ENCODE peak calls at places on chromosomes 12 and 14, in four cellular contexts. One of them, this sample, is unnamed.

GRCh38 chr14:59816931-59817330 is 53.6 kb downstream of the RTN1 start:
- DNase-seq in HepG2: no peak
- DNase-seq in K562: no peak
- DNase-seq in A549: no peak
- DNase-seq in this sample: no peak

GRCh38 chr14:62711351-62712023 is 333.8 kb downstream of the KCNH5 start:
- DNase-seq in A549: no peak
- DNase-seq in HepG2: no peak
- DNase-seq in K562: no peak
- DNase-seq in this sample: no peak

GRCh38 chr12:59695379-59695778 is 99.5 kb downstream of the SLC16A7 start:
- DNase-seq in HepG2: no peak
- DNase-seq in A549: no peak
- DNase-seq in K562: no peak
- DNase-seq in this sample: no peak

GRCh38 chr12:109462868-109463692 is 14.0 kb downstream of the KCTD10 start:
- DNase-seq in K562: no peak
- DNase-seq in HepG2: peak
- DNase-seq in A549: no peak
- DNase-seq in this sample: no peak

GRCh38 chr12:26833692-26834168 is 736 bp upstream of the ITPR2 start:
- DNase-seq in HepG2: no peak
- DNase-seq in K562: peak
- DNase-seq in A549: no peak
- DNase-seq in this sample: no peak

GRCh38 chr14:63454436-63454835 is 88.7 kb downstream of the PPP2R5E start:
- DNase-seq in HepG2: no peak
- DNase-seq in K562: no peak
- DNase-seq in A549: no peak
- DNase-seq in this sample: no peak

GRCh38 chr14:82855912-82856381 is 1322.3 kb upstream of the SEL1L start:
- DNase-seq in A549: no peak
- DNase-seq in K562: no peak
- DNase-seq in HepG2: no peak
- DNase-seq in this sample: no peak

GRCh38 chr14:77120771-77121743 is 20.5 kb downstream of the ZDHHC22 start:
- DNase-seq in HepG2: no peak
- DNase-seq in A549: no peak
- DNase-seq in K562: no peak
- DNase-seq in this sample: peak

GRCh38 chr14:23984891-23985607 is 3.7 kb upstream of the DHRS4L2 start:
- DNase-seq in HepG2: peak
- DNase-seq in K562: no peak
- DNase-seq in A549: peak
- DNase-seq in this sample: no peak

GRCh38 chr14:54257424-54257823 is 139.4 kb upstream of the CDKN3 start:
- DNase-seq in HepG2: no peak
- DNase-seq in A549: no peak
- DNase-seq in K562: no peak
- DNase-seq in this sample: no peak

GRCh38 chr14:44961151-44961729 is 507 bp downstream of the KLHL28 start:
- DNase-seq in K562: peak
- DNase-seq in A549: peak
- DNase-seq in HepG2: no peak
- DNase-seq in this sample: no peak

GRCh38 chr14:92586966-92587365 is 73.4 kb downstream of the RIN3 start:
- DNase-seq in HepG2: no peak
- DNase-seq in K562: no peak
- DNase-seq in A549: no peak
- DNase-seq in this sample: no peak

GRCh38 chr14:52741865-52742264 is 11.9 kb downstream of the STYX start:
- DNase-seq in HepG2: no peak
- DNase-seq in K562: no peak
- DNase-seq in A549: no peak
- DNase-seq in this sample: no peak

GRCh38 chr14:92348154-92348553 is 25.2 kb downstream of the SLC24A4 start:
- DNase-seq in HepG2: peak
- DNase-seq in K562: no peak
- DNase-seq in A549: peak
- DNase-seq in this sample: no peak

GRCh38 chr14:67500981-67501380 is 12.5 kb upstream of the TMEM229B start:
- DNase-seq in HepG2: no peak
- DNase-seq in A549: no peak
- DNase-seq in K562: no peak
- DNase-seq in this sample: no peak

GRCh38 chr12:94650143-94651056 is at the start of gene TMCC3:
- DNase-seq in HepG2: no peak
- DNase-seq in K562: no peak
- DNase-seq in A549: peak
- DNase-seq in this sample: no peak

GRCh38 chr12:49439042-49439441 is 71.8 kb downstream of the SPATS2 start:
- DNase-seq in K562: no peak
- DNase-seq in A549: no peak
- DNase-seq in HepG2: no peak
- DNase-seq in this sample: no peak

GRCh38 chr12:77152623-77153193 is 87.3 kb upstream of the E2F7 start:
- DNase-seq in HepG2: peak
- DNase-seq in A549: no peak
- DNase-seq in K562: no peak
- DNase-seq in this sample: no peak

GRCh38 chr14:61569783-61570182 is 125.5 kb upstream of the HIF1A start:
- DNase-seq in A549: no peak
- DNase-seq in K562: no peak
- DNase-seq in HepG2: peak
- DNase-seq in this sample: no peak

GRCh38 chr12:42819801-42820200 is 230.3 kb upstream of the PRICKLE1 start:
- DNase-seq in K562: no peak
- DNase-seq in A549: no peak
- DNase-seq in HepG2: no peak
- DNase-seq in this sample: no peak

GRCh38 chr14:25090716-25091454 is 40.9 kb upstream of the STXBP6 start:
- DNase-seq in A549: no peak
- DNase-seq in K562: no peak
- DNase-seq in HepG2: no peak
- DNase-seq in this sample: no peak

GRCh38 chr14:70934502-70935134 is 27.4 kb downstream of the PCNX1 start:
- DNase-seq in A549: no peak
- DNase-seq in HepG2: peak
- DNase-seq in K562: no peak
- DNase-seq in this sample: peak

GRCh38 chr14:99809864-99810854 is 16.9 kb downstream of the EML1 start:
- DNase-seq in A549: no peak
- DNase-seq in HepG2: peak
- DNase-seq in K562: no peak
- DNase-seq in this sample: no peak

GRCh38 chr14:63257299-63257698 is 53.1 kb downstream of the RHOJ start:
- DNase-seq in K562: no peak
- DNase-seq in HepG2: no peak
- DNase-seq in A549: no peak
- DNase-seq in this sample: no peak

GRCh38 chr12:6097384-6097783 is 27.1 kb downstream of the VWF start:
- DNase-seq in K562: no peak
- DNase-seq in A549: no peak
- DNase-seq in HepG2: no peak
- DNase-seq in this sample: no peak
- TF ChIP-seq CHD4 in K562: no peak
- TF ChIP-seq CHD4 in A549: no peak
- TF ChIP-seq CHD4 in HepG2: no peak
- TF ChIP-seq CHD4 in this sample: no peak

GRCh38 chr14:66046035-66046434 is 440.1 kb upstream of the CCDC196 start:
- DNase-seq in K562: no peak
- DNase-seq in HepG2: no peak
- DNase-seq in A549: no peak
- DNase-seq in this sample: no peak

GRCh38 chr14:66046591-66046990 is 439.6 kb upstream of the CCDC196 start:
- DNase-seq in A549: no peak
- DNase-seq in HepG2: no peak
- DNase-seq in K562: no peak
- DNase-seq in this sample: no peak

GRCh38 chr14:66043921-66044320 is 442.2 kb upstream of the CCDC196 start:
- DNase-seq in A549: no peak
- DNase-seq in HepG2: no peak
- DNase-seq in K562: no peak
- DNase-seq in this sample: no peak

GRCh38 chr14:66045572-66046021 is 440.6 kb upstream of the CCDC196 start:
- DNase-seq in HepG2: no peak
- DNase-seq in A549: no peak
- DNase-seq in K562: no peak
- DNase-seq in this sample: no peak
- TF ChIP-seq CHD4 in HepG2: no peak
- TF ChIP-seq CHD4 in A549: no peak
- TF ChIP-seq CHD4 in K562: no peak
- TF ChIP-seq CHD4 in this sample: no peak

GRCh38 chr12:25130741-25131188 is 64.2 kb downstream of the DNAI7 start:
- DNase-seq in HepG2: peak
- DNase-seq in K562: peak
- DNase-seq in A549: peak
- DNase-seq in this sample: no peak
- TF ChIP-seq CHD4 in HepG2: no peak
- TF ChIP-seq CHD4 in K562: no peak
- TF ChIP-seq CHD4 in A549: no peak
- TF ChIP-seq CHD4 in this sample: no peak

GRCh38 chr12:52019123-52019770 is 12.5 kb downstream of the TAMALIN start:
- DNase-seq in HepG2: no peak
- DNase-seq in K562: no peak
- DNase-seq in A549: no peak
- DNase-seq in this sample: no peak
- TF ChIP-seq CHD4 in HepG2: no peak
- TF ChIP-seq CHD4 in K562: no peak
- TF ChIP-seq CHD4 in A549: no peak
- TF ChIP-seq CHD4 in this sample: no peak

GRCh38 chr14:73240816-73241480 is 3.6 kb downstream of the PAPLN start:
- DNase-seq in HepG2: no peak
- DNase-seq in K562: no peak
- DNase-seq in A549: no peak
- DNase-seq in this sample: no peak

GRCh38 chr14:73238262-73238852 is 1.1 kb downstream of the PAPLN start:
- DNase-seq in A549: peak
- DNase-seq in K562: peak
- DNase-seq in HepG2: peak
- DNase-seq in this sample: no peak

GRCh38 chr14:73237786-73238261 is 518 bp downstream of the PAPLN start:
- DNase-seq in HepG2: no peak
- DNase-seq in K562: peak
- DNase-seq in A549: peak
- DNase-seq in this sample: no peak

GRCh38 chr14:73238941-73239340 is 1.6 kb downstream of the PAPLN start:
- DNase-seq in HepG2: no peak
- DNase-seq in K562: no peak
- DNase-seq in A549: no peak
- DNase-seq in this sample: no peak

DNA sequence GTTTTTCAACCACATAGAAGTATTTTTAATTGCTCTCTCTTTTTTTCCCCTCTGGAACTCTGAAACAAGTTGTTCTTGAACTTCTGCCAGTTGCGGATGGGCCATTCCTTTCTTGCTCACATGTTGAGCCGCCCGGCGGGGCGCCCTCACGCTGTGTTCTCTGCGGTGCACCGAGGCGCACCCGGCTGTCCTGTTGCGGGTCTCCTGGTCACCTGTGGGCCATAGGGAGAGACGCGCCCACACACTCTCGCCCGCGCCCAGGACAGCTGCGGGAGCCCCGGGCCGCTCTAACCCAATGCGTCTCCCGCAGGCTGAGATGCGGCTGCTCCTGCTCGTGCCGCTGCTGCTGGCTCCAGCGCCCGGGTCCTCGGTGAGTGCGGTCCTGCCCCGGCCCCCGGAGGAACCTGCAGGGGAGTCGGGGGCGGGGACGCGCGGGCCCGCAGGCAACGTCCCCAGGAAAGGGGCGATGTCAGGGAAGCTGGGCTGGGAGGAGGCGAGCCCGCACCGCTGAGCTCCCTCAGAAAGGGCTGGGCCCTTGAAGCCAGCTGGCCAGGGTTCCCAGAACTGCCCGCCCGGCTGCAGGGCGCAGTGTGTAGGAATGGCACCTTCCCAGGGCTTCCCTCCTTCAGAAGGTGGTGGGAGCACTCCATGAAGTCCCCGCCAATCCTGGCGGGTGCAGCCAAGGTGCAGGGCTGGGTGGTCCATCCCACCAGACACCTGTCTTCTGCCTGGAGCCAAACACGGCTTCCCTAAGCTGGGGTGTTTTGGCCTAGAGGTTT is 2.3 kb downstream of the PAPLN start:
- DNase-seq in HepG2: no peak
- DNase-seq in A549: no peak
- DNase-seq in K562: no peak
- DNase-seq in this sample: no peak
- TF ChIP-seq CHD4 in HepG2: no peak
- TF ChIP-seq CHD4 in A549: no peak
- TF ChIP-seq CHD4 in K562: no peak
- TF ChIP-seq CHD4 in this sample: no peak

DNA sequence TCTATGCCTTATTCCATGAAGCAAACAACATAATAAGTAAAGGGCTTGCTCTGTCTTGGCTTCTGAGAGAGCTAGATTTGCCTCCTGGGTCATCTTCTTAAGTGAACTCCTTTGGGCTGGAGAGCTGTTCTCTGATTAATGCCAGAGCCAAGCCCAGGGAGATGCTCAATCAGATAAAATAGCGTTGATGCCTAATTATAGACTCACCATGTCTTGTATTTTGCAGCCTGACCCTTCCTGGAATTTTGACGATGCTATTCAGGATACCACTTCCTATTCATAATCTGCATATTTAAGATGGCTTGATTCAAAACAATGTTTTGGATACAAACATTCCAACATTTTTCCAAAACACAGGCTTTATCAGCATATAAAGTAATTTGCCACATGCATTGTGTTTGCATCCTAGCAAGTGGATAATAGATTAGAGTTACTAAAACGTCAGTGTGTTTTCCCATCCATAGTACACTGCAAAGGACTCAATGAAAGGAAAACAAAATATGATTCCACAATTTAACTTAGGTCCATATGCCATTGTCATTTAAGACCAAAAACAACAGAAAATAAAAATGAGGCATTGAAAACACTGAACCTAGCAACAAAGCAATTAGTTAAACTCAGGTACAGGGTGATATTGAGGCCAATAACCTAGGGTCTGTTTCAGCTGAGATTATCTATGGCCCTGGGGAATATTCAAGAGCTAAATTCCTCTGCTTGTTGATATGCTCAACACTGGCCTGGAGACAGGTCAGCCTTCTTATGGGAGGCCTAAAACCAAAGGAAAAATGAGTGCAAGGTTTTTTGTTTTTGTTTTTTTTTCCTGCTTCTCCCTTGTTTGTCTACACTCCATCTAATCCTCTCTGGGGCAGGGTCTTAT is 184.2 kb upstream of the FOXN3 start:
- DNase-seq in HepG2: no peak
- DNase-seq in K562: no peak
- DNase-seq in A549: no peak
- DNase-seq in this sample: no peak
- TF ChIP-seq CHD4 in HepG2: no peak
- TF ChIP-seq CHD4 in K562: no peak
- TF ChIP-seq CHD4 in A549: no peak
- TF ChIP-seq CHD4 in this sample: no peak